ENCODE peak calls at places on chromosomes 3 and 15, in ten cellular contexts. I is psoas muscle; X is colonic mucosa; O is left ventricle myocardium inferior; F is lower lobe of right lung; K is cardiac muscle cell; T is PC-9; D is CD4-positive, CD25-positive, alpha-beta regulatory T cell; M is HL-60; R is spleen. A is an unnamed sample.

GRCh38 chr15:68885070-68885469 is 45.3 kb upstream of the SPESP1 start:
- DNase-seq in I (no peak), X (no peak), O (no peak), F (no peak), K (no peak), T (peak; percentile 84), D (no peak), M (no peak), R (no peak), A (no peak)

GRCh38 chr3:63864008-63864871 is 573 bp downstream of the ATXN7 start:
- DNase-seq in I (peak; percentile 70), X (peak; percentile 52), O (peak; percentile 45), F (peak; percentile 63), K (peak; percentile 10), T (no peak), D (peak; percentile 35), M (peak; percentile 68), R (peak; percentile 90), A (no peak)

GRCh38 chr3:15303728-15304127 is 28.7 kb downstream of the SH3BP5 start:
- DNase-seq in I (no peak), X (no peak), O (no peak), F (no peak), K (peak; percentile 39), T (no peak), D (no peak), M (no peak), R (no peak), A (no peak)

GRCh38 chr15:89828324-89829145 is 13.9 kb upstream of the ANPEP start:
- DNase-seq in I (peak; percentile 77), X (peak; percentile 53), O (peak; percentile 67), F (peak; percentile 75), K (peak; percentile 56), T (peak; percentile 78), D (no peak), M (no peak), R (no peak), A (no peak)

GRCh38 chr15:52503788-52504496 is 24.7 kb downstream of the MYO5A start:
- DNase-seq in I (no peak), X (no peak), O (no peak), F (no peak), K (no peak), T (no peak), D (no peak), M (no peak), R (no peak), A (no peak)

GRCh38 chr15:68220489-68220888 is 9.0 kb downstream of the CLN6 start:
- DNase-seq in I (no peak), X (no peak), O (no peak), F (no peak), K (no peak), T (no peak), D (no peak), M (no peak), R (no peak), A (no peak)

GRCh38 chr15:52094811-52095584 is 17.6 kb downstream of the BCL2L10 start:
- DNase-seq in I (peak; percentile 58), X (no peak), O (no peak), F (no peak), K (no peak), T (no peak), D (no peak), M (no peak), R (no peak), A (no peak)

GRCh38 chr3:160092760-160093159 is 104.1 kb downstream of the IL12A start:
- DNase-seq in I (no peak), X (no peak), O (no peak), F (no peak), K (no peak), T (no peak), D (no peak), M (no peak), R (no peak), A (no peak)

GRCh38 chr15:71780349-71780976 is 29.9 kb upstream of the NR2E3 start:
- DNase-seq in I (no peak), X (no peak), O (no peak), F (no peak), K (peak; percentile 74), T (peak; percentile 48), D (peak; percentile 31), M (peak; percentile 12), R (no peak), A (peak; percentile 79)

DNA sequence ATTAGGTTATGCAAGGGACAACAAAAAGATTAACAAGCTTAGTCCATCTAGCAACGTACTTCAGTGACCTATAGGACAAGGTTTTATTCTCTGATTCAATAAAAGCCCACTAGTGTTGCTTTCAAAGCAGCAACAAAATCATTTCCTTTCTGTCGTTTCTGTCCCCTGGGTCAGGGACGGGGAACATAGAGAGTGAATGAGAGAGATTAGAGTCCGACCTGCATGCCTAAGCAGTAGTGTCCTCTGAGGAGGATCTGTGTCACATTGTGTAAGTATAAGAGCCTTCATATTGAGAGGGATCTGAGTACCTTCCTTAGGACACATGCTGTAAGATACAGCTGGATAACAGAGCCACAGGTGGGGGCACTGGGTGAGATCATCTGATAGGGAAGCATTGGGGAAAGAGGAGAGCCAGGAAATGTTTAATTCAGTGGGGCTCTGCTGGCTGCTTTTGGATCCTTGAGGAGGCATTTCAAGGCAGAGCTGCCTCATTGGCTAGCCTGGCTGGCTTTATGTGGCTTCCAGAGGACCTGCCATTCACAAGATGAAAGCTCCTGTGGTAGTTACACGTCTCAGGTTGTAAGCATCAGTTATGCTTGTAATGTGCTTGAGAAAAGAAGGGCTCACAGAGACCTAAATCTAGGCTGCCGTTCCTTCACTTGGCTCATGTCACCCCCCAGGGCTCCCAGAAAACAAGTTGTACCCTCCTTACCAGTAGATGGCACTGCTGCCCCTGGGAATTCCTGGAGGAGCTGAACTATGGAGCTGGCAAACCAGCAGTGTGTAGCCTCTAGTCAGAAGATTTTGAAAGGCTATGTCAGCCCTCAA is 2.7 kb downstream of the TMEM108 start:
- DNase-seq in I (peak; percentile 81), X (peak; percentile 70), O (peak; percentile 54), F (peak; percentile 62), K (peak; percentile 86), T (peak; percentile 36), D (no peak), M (peak; percentile 49), R (no peak), A (peak; percentile 52)
- H3K27me3 ChIP-seq in I (no peaks in the 10 kb centered on the region), X (peaks cover 17% of the 10 kb centered on the region), O (peaks cover 55% of the 10 kb centered on the region), F (peaks cover 16% of the 10 kb centered on the region), K (peaks cover 43% of the 10 kb centered on the region), T (peaks cover 42% of the 10 kb centered on the region), D (peaks cover 26% of the 10 kb centered on the region), M (peaks cover 38% of the 10 kb centered on the region), R (peaks cover 52% of the 10 kb centered on the region), A (no peaks in the 10 kb centered on the region)

GRCh38 chr3:120568198-120568523 is 28.0 kb upstream of the NDUFB4 start:
- DNase-seq in I (no peak), X (no peak), O (no peak), F (no peak), K (no peak), T (no peak), D (no peak), M (no peak), R (no peak), A (no peak)

GRCh38 chr3:120569224-120569915 is 26.8 kb upstream of the NDUFB4 start:
- DNase-seq in I (no peak), X (no peak), O (no peak), F (no peak), K (peak; percentile 44), T (no peak), D (no peak), M (no peak), R (no peak), A (no peak)

GRCh38 chr3:120567370-120568197 is 28.6 kb upstream of the NDUFB4 start:
- DNase-seq in I (no peak), X (no peak), O (no peak), F (no peak), K (peak; percentile 59), T (no peak), D (no peak), M (no peak), R (no peak), A (no peak)

GRCh38 chr3:120566243-120566980 is 29.7 kb upstream of the NDUFB4 start:
- DNase-seq in I (no peak), X (no peak), O (no peak), F (no peak), K (no peak), T (no peak), D (no peak), M (no peak), R (no peak), A (no peak)

DNA sequence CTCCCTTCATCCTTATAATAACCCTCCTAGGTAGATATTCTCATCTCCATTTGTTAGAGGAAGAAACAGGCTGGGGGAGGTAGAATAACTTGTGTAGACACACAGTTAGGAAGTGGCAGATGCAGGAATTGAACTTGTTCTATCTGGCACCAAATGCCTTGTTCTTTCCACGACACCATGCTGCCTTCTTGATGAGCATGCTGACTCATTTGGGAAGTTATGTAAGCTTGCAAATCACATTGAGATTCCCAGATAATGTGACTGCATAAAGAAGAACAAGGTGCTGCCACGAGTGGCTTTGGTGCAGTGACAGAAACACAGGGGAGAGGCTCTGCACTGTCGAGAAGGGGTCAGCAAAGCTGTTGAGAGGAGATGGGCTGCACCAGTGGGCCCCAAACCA is 27.5 kb upstream of the NDUFB4 start:
- DNase-seq in I (no peak), X (no peak), O (no peak), F (no peak), K (no peak), T (no peak), D (no peak), M (peak; percentile 23), R (no peak), A (no peak)
- H3K27ac ChIP-seq in I (no peak overlapping the region), X (no peak overlapping the region), O (no peak overlapping the region), F (no peak overlapping the region), K (peak overlapping the region; percentile 70), T (no peak overlapping the region), D (no peak overlapping the region), M (no peak overlapping the region), R (no peak overlapping the region), A (no peak overlapping the region)

GRCh38 chr3:193774916-193775285 is 181.9 kb downstream of the OPA1 start:
- DNase-seq in I (no peak), X (no peak), O (no peak), F (no peak), K (no peak), T (no peak), D (no peak), M (no peak), R (no peak), A (no peak)
- H3K27me3 ChIP-seq in I (peaks cover 11% of the 10 kb centered on the region), X (no peaks in the 10 kb centered on the region), O (peaks cover 75% of the 10 kb centered on the region), F (peaks cover 23% of the 10 kb centered on the region), K (no peaks in the 10 kb centered on the region), T (no peaks in the 10 kb centered on the region), D (peaks cover 4% of the 10 kb centered on the region), M (no peaks in the 10 kb centered on the region), R (peaks cover 25% of the 10 kb centered on the region), A (no peaks in the 10 kb centered on the region)

DNA sequence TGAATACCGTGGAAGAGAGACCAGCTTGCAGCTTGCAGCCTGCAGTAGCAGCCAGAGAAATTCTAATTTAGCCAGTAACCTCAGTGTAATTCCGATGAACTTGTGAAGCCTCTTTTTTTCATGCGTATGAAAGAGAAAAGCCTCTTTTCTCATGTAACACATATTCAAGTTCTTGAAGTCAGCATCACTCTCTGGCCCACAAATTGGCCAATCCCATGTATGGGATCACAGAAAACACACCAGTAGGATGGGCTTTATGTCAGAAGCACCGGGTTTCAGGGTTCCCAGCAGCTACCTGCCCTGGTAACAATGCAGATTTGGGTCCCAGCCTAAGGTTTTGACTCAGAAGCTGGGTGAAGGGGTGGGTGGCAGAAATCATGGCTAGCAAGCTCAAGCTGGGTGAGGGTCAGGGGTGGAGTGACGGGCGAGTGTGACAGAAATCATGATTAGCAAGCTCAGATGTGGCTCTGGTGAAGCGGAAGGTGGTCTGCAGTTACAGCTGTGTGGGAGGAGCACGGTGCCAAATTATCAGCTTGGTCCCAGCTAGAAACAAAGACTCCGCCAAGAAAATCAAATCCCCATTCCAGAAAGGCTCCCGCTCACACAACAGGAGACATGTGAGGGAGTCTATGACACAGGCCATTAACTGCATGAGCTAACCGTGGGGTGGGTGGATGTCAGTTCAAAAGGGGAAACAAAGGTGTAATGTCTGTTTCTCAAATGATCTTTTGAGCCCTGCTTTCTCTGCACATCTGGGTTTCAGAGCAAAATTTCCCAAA is 86.7 kb downstream of the SNRK start:
- DNase-seq in I (no peak), X (no peak), O (no peak), F (no peak), K (no peak), T (no peak), D (no peak), M (no peak), R (no peak), A (peak; percentile 22)
- H3K27ac ChIP-seq in I (no peak overlapping the region), X (no peak overlapping the region), O (no peak overlapping the region), F (no peak overlapping the region), K (no peak overlapping the region), T (no peak overlapping the region), D (no peak overlapping the region), M (no peak overlapping the region), R (no peak overlapping the region), A (no peak overlapping the region)